ENCODE peak calls at places on chromosome 20, in five cellular contexts. H is WTC11, K is neural crest cell, R is astrocyte, U is choroid plexus epithelial cell. C is an unnamed sample.

GRCh38 chr20:3318226-3318884 is 79.4 kb upstream of the SLC4A11 start:
- DNase-seq in U (peak), R (peak), K (no peak), H (no peak), C (no peak)

GRCh38 chr20:17488916-17489600 is 42.1 kb downstream of the BFSP1 start:
- DNase-seq in K (no peak), U (no peak), H (no peak), R (no peak), C (no peak)

GRCh38 chr20:341682-342081 is 5.2 kb upstream of the NRSN2 start:
- DNase-seq in H (no peak), R (peak), U (peak), K (no peak), C (no peak)

GRCh38 chr20:43821795-43822194 is 92.9 kb upstream of the TOX2 start:
- DNase-seq in H (no peak), K (no peak), U (no peak), R (no peak), C (no peak)

GRCh38 chr20:58646703-58647102 is 4.4 kb upstream of the STX16 start:
- DNase-seq in R (no peak), H (peak), U (no peak), K (no peak), C (no peak)

GRCh38 chr20:3168079-3168828 is 5.1 kb downstream of the LZTS3 start:
- DNase-seq in U (no peak), H (peak), K (no peak), R (no peak), C (peak)

GRCh38 chr20:54197621-54198604 is 10.0 kb upstream of the PFDN4 start:
- DNase-seq in U (peak), K (no peak), R (no peak), H (no peak), C (no peak)

GRCh38 chr20:19047951-19048296 is 164.5 kb upstream of the SLC24A3 start:
- DNase-seq in R (no peak), H (no peak), K (no peak), U (no peak), C (no peak)

GRCh38 chr20:56996533-56996932 is 269.9 kb downstream of the BMP7 start:
- DNase-seq in U (no peak), H (no peak), K (no peak), R (no peak), C (no peak)

GRCh38 chr20:61937963-61938838 is 127.5 kb downstream of the TAF4 start:
- DNase-seq in R (no peak), H (no peak), K (no peak), U (no peak), C (no peak)

GRCh38 chr20:1269850-1270249 is 3.8 kb downstream of the SNPH start:
- DNase-seq in K (no peak), U (no peak), R (no peak), H (no peak), C (no peak)

GRCh38 chr20:40016884-40017283 is 672.2 kb downstream of the MAFB start:
- DNase-seq in R (no peak), K (no peak), H (no peak), U (no peak), C (no peak)

GRCh38 chr20:35604444-35604750 is 11.2 kb upstream of the SPAG4 start:
- DNase-seq in U (peak), R (no peak), K (no peak), H (peak), C (no peak)

GRCh38 chr20:41380551-41381262 is 14.1 kb upstream of the EMILIN3 start:
- DNase-seq in K (no peak), R (no peak), U (no peak), H (no peak), C (no peak)
- TF ChIP-seq CTCF in K (no peak), R (no peak), U (no peak), H (no peak), C (no peak)

GRCh38 chr20:42634096-42634495 is 555.6 kb downstream of the PTPRT start:
- DNase-seq in H (no peak), K (no peak), R (no peak), U (no peak), C (no peak)
- TF ChIP-seq CTCF in H (no peak), K (no peak), R (no peak), U (no peak), C (no peak)

GRCh38 chr20:49891486-49891885 is 23.8 kb downstream of the SPATA2 start:
- DNase-seq in K (no peak), U (no peak), H (no peak), R (no peak), C (no peak)

GRCh38 chr20:49890651-49891361 is 24.5 kb downstream of the SPATA2 start:
- DNase-seq in U (peak), H (peak), R (no peak), K (no peak), C (no peak)

GRCh38 chr20:49889245-49889942 is 25.9 kb downstream of the SPATA2 start:
- DNase-seq in H (no peak), K (no peak), R (no peak), U (no peak), C (no peak)

GRCh38 chr20:49888341-49889244 is 26.7 kb downstream of the SPATA2 start:
- DNase-seq in U (peak), H (peak), K (peak), R (peak), C (peak)

GRCh38 chr20:49889943-49890650 is 25.2 kb downstream of the SPATA2 start:
- DNase-seq in U (no peak), K (no peak), R (no peak), H (peak), C (no peak)
- TF ChIP-seq CTCF in U (peak), K (peak), R (no peak), H (peak), C (no peak)

GRCh38 chr20:47815416-47815806 is 30.1 kb upstream of the SULF2 start:
- DNase-seq in R (no peak), K (no peak), H (no peak), U (no peak), C (no peak)
- TF ChIP-seq CTCF in R (no peak), K (no peak), H (no peak), U (no peak), C (no peak)

GRCh38 chr20:25302596-25302995 is 54.7 kb downstream of the PYGB start:
- DNase-seq in U (no peak), R (no peak), H (no peak), K (no peak), C (no peak)

GRCh38 chr20:25299801-25300200 is 51.9 kb downstream of the PYGB start:
- DNase-seq in U (peak), R (peak), H (no peak), K (no peak), C (no peak)

GRCh38 chr20:25303292-25304024 is 55.6 kb downstream of the PYGB start:
- DNase-seq in R (no peak), U (no peak), K (no peak), H (no peak), C (no peak)

GRCh38 chr20:25300496-25301170 is 52.7 kb downstream of the PYGB start:
- DNase-seq in K (no peak), H (no peak), R (peak), U (peak), C (no peak)

GRCh38 chr20:25301357-25301920 is 53.6 kb downstream of the PYGB start:
- DNase-seq in R (no peak), K (no peak), U (no peak), H (no peak), C (no peak)
- TF ChIP-seq CTCF in R (no peak), K (no peak), U (no peak), H (no peak), C (no peak)

GRCh38 chr20:59845472-59845871 is 88.0 kb downstream of the SYCP2 start:
- DNase-seq in H (no peak), K (no peak), R (no peak), U (no peak), C (no peak)
- TF ChIP-seq CTCF in H (no peak), K (no peak), R (no peak), U (no peak), C (no peak)

GRCh38 chr20:10078403-10078802 is 43.6 kb downstream of the ANKEF1 start:
- DNase-seq in K (no peak), U (no peak), H (no peak), R (no peak), C (no peak)

GRCh38 chr20:10075606-10076005 is 40.8 kb downstream of the ANKEF1 start:
- DNase-seq in U (no peak), H (no peak), K (no peak), R (no peak), C (no peak)

GRCh38 chr20:10077886-10078285 is 43.1 kb downstream of the ANKEF1 start:
- DNase-seq in U (no peak), R (no peak), K (no peak), H (no peak), C (no peak)

GRCh38 chr20:10076126-10077080 is 41.6 kb downstream of the ANKEF1 start:
- DNase-seq in K (no peak), H (no peak), R (peak), U (peak), C (no peak)

GRCh38 chr20:10077081-10077471 is 42.3 kb downstream of the ANKEF1 start:
- DNase-seq in R (no peak), U (no peak), H (peak), K (no peak), C (peak)
- TF ChIP-seq CTCF in R (peak), U (peak), H (peak), K (peak), C (peak)

GRCh38 chr20:8811801-8812594 is 256.9 kb upstream of the PLCB4 start:
- DNase-seq in K (no peak), U (no peak), R (no peak), H (no peak), C (no peak)
- TF ChIP-seq CTCF in K (no peak), U (no peak), R (no peak), H (no peak), C (no peak)